ENCODE peak calls at places on chromosome 1, in eight cellular contexts. J is head of caudate nucleus; V is AG08395; K is SW480; E is dermis microvascular lymphatic vessel endothelial cell; O is mesendoderm; N is stimulated activated CD8-positive, alpha-beta memory T cell treated with anti-CD3 and anti-CD28 coated beads, Interleukin-2, amount 100 ng/mL, for 1 hour; W is MCF 10A. F is an unnamed sample.

GRCh38 chr1:16267690-16268180 is 30.8 kb upstream of the CPLANE2 start:
- DNase-seq in J (no peak), V (no peak), K (no peak), E (no peak), O (no peak), N (no peak), W (no peak), F (no peak)

GRCh38 chr1:117683571-117684285 is 77.9 kb downstream of the TENT5C start:
- DNase-seq in J (no peak), V (peak; percentile 75), K (peak; percentile 26), E (no peak), O (no peak), N (no peak), W (no peak), F (no peak)

GRCh38 chr1:40318970-40319621 is 2.0 kb upstream of the COL9A2 start:
- DNase-seq in J (no peak), V (no peak), K (no peak), E (no peak), O (no peak), N (no peak), W (no peak), F (no peak)

GRCh38 chr1:224245188-224245587 is 62.1 kb downstream of the DEGS1 start:
- DNase-seq in J (peak; percentile 21), V (no peak), K (no peak), E (peak; percentile 98), O (no peak), N (no peak), W (no peak), F (no peak)

GRCh38 chr1:179164494-179164893 is 65.0 kb downstream of the ABL2 start:
- DNase-seq in J (no peak), V (peak; percentile 20), K (peak; percentile 28), E (no peak), O (peak; percentile 89), N (no peak), W (peak; percentile 47), F (no peak)

GRCh38 chr1:218679391-218679790 is 334.3 kb downstream of the TGFB2 start:
- DNase-seq in J (no peak), V (no peak), K (no peak), E (no peak), O (no peak), N (no peak), W (peak; percentile 56), F (no peak)

GRCh38 chr1:206856674-206857464 is 8.6 kb upstream of the IL20 start:
- DNase-seq in J (no peak), V (no peak), K (peak; percentile 10), E (no peak), O (peak; percentile 41), N (no peak), W (peak; percentile 54), F (no peak)

GRCh38 chr1:209831615-209832014 is 3.8 kb downstream of the UTP25 start:
- DNase-seq in J (no peak), V (peak; percentile 57), K (no peak), E (no peak), O (no peak), N (no peak), W (no peak), F (no peak)

F was measured in tibial nerve.